ENCODE peak calls at places on chromosomes 2 and 18, in nine cellular contexts. G, A, D, W, P, V, L, Z and O are unnamed samples.
A peak's percentile ranks its signal among the peaks of the same experiment; 100 is the strongest.

GRCh38 chr2:47119001-47119400 is 36.1 kb downstream of the STPG4 start:
- DNase-seq in D (peak; percentile 80), L (no peak), G (no peak), A (no peak), V (peak; percentile 85), W (no peak), Z (no peak), P (no peak), O (no peak)

GRCh38 chr18:12041561-12041960 is 52.1 kb upstream of the ANKRD62 start:
- DNase-seq in W (no peak), A (peak; percentile 91), L (no peak), P (no peak), V (peak; percentile 75), D (peak; percentile 92), Z (no peak), G (no peak), O (no peak)

GRCh38 chr2:99317156-99317872 is 16.3 kb upstream of the LYG1 start:
- DNase-seq in P (no peak), G (no peak), W (no peak), A (no peak), D (no peak), Z (no peak), L (no peak), V (no peak), O (no peak)

GRCh38 chr2:163630836-163631235 is 105.0 kb downstream of the FIGN start:
- DNase-seq in A (no peak), D (no peak), G (no peak), L (no peak), V (no peak), W (no peak), Z (no peak), P (no peak), O (no peak)

GRCh38 chr2:176378323-176378722 is 109.1 kb downstream of the MTX2 start:
- DNase-seq in W (no peak), G (no peak), Z (no peak), A (no peak), P (no peak), L (no peak), V (no peak), D (no peak), O (no peak)

GRCh38 chr18:58302811-58303210 is 258.8 kb downstream of the NEDD4L start:
- DNase-seq in L (no peak), D (no peak), P (no peak), G (no peak), A (no peak), Z (no peak), W (no peak), V (no peak), O (no peak)

GRCh38 chr18:3827236-3827635 is 377.3 kb downstream of the TGIF1 start:
- DNase-seq in P (no peak), L (no peak), V (no peak), G (no peak), Z (no peak), A (no peak), D (no peak), W (peak; percentile 70), O (no peak)

GRCh38 chr2:220847587-220847986 is 724.5 kb downstream of the EPHA4 start:
- DNase-seq in L (no peak), Z (no peak), V (peak; percentile 85), D (peak; percentile 97), W (no peak), A (peak; percentile 89), P (no peak), G (no peak), O (no peak)

GRCh38 chr18:35410561-35410960 is 33.4 kb upstream of the ZNF396 start:
- DNase-seq in A (no peak), G (peak; percentile 29), Z (no peak), D (no peak), V (no peak), P (no peak), L (no peak), W (no peak), O (no peak)

GRCh38 chr2:111629983-111630382 is 254.0 kb downstream of the ANAPC1 start:
- DNase-seq in V (no peak), A (no peak), L (no peak), W (no peak), G (no peak), P (no peak), Z (no peak), D (no peak), O (no peak)

GRCh38 chr2:129189617-129190016 is 789.8 kb upstream of the RAB6C start:
- DNase-seq in D (no peak), G (no peak), A (no peak), V (no peak), W (peak; percentile 28), P (no peak), L (no peak), Z (peak; percentile 12), O (no peak)

GRCh38 chr2:106053116-106053515 is 141.0 kb downstream of the UXS1 start:
- DNase-seq in V (peak; percentile 43), D (peak; percentile 71), A (peak; percentile 19), L (no peak), P (no peak), Z (no peak), G (no peak), W (no peak), O (no peak)

GRCh38 chr18:39455300-39455699 is 1889.7 kb upstream of the CELF4 start:
- DNase-seq in Z (no peak), L (no peak), A (peak; percentile 85), D (peak; percentile 46), W (no peak), P (no peak), G (no peak), V (peak; percentile 86), O (no peak)

GRCh38 chr2:172783091-172783898 is 47.6 kb downstream of the RAPGEF4 start:
- DNase-seq in A (peak; percentile 86), L (no peak), V (peak; percentile 96), P (no peak), W (peak; percentile 13), G (no peak), Z (peak; percentile 31), D (peak; percentile 99), O (no peak)

GRCh38 chr2:224369028-224369632 is 32.8 kb downstream of the FAM124B start:
- DNase-seq in V (peak; percentile 34), L (no peak), W (peak; percentile 78), P (no peak), G (peak; percentile 47), A (no peak), D (no peak), Z (no peak), O (no peak)

GRCh38 chr2:224260605-224261004 is 141.3 kb downstream of the FAM124B start:
- DNase-seq in Z (no peak), A (no peak), L (no peak), W (peak; percentile 62), D (no peak), V (peak; percentile 45), P (no peak), G (no peak), O (no peak)

GRCh38 chr2:143513081-143513480 is 383.9 kb downstream of the ARHGAP15 start:
- DNase-seq in A (no peak), L (no peak), W (peak; percentile 67), D (peak; percentile 47), G (peak; percentile 16), P (no peak), V (peak; percentile 64), Z (peak; percentile 42), O (no peak)

GRCh38 chr18:63567825-63568224 is 19.3 kb upstream of the SERPINB13 start:
- DNase-seq in G (no peak), D (no peak), A (no peak), W (no peak), P (no peak), Z (no peak), L (no peak), V (no peak), O (no peak)

GRCh38 chr18:63567276-63567675 is 19.9 kb upstream of the SERPINB13 start:
- DNase-seq in L (no peak), A (no peak), W (no peak), V (no peak), Z (no peak), G (no peak), D (no peak), P (no peak), O (no peak)

GRCh38 chr18:63575680-63576079 is 11.5 kb upstream of the SERPINB13 start:
- DNase-seq in G (no peak), P (no peak), W (no peak), A (no peak), V (no peak), L (no peak), Z (no peak), D (no peak), O (no peak)

DNA sequence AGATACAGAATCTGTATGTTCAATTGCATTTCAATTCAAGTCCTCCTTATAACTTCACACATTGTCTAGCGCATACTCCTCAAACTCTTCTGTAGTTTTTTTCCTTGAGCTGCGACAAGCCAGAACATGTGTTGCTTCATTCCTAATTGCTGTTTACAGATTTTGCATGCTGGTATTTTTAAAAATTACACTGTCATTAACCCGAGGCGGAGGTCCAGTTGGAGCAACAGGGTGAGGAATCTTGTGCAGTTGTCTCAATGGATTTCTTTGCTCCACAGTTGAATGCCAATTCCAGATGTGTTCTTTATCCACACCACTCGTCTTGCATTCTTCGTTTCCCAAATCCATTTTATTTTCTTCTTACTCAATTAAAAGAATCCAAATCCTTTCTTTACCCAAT is 16.4 kb upstream of the SERPINB13 start:
- DNase-seq in V (no peak), D (no peak), A (no peak), L (no peak), P (no peak), W (no peak), Z (no peak), G (no peak), O (no peak)
- TF ChIP-seq CTCF in V (no peak), D (no peak), A (no peak), L (no peak), P (no peak), W (no peak), Z (no peak), G (no peak), O (no peak)

GRCh38 chr2:62325398-62325797 is 129.5 kb downstream of the B3GNT2 start:
- DNase-seq in G (no peak), D (no peak), L (no peak), A (no peak), Z (no peak), V (no peak), W (no peak), P (no peak), O (no peak)
- TF ChIP-seq CTCF in G (no peak), D (no peak), L (no peak), A (no peak), Z (no peak), V (no peak), W (no peak), P (no peak), O (no peak)

GRCh38 chr18:9862686-9863085 is 23.1 kb upstream of the TXNDC2 start:
- DNase-seq in A (no peak), G (no peak), W (no peak), V (no peak), L (no peak), P (no peak), Z (no peak), D (no peak), O (no peak)
- TF ChIP-seq CTCF in A (no peak), G (no peak), W (no peak), V (no peak), L (no peak), P (no peak), Z (no peak), D (no peak), O (no peak)

DNA sequence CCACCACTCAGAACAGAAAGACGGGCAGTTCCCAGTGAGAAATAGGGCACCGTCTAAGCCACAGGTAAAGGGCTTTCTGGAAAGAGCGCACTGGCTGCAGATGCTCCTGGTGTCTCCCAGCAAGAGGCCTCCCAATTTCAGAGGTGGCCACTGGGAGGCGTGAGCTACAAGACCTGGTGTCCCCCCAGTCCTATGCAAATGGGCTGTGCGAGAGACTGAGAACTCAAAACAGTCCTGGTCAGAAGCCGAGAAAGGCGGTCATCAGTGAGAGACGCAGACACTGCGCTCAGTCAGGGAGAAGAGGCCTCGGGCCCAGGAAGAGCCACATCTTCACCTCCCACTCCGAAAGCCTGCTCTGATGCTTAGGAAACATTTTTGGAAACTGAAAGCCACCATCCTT is 179.5 kb downstream of the EIPR1 start:
- DNase-seq in Z (peak; percentile 34), A (no peak), G (no peak), V (no peak), W (peak; percentile 80), D (no peak), L (no peak), P (no peak), O (no peak)
- TF ChIP-seq CTCF in Z (no peak), A (no peak), G (no peak), V (no peak), W (peak; percentile 63), D (peak; percentile 20), L (no peak), P (no peak), O (no peak)